ENCODE peak calls at places on chromosomes 11 and 22, in nine cellular contexts. One of them, this sample, is unnamed.

GRCh38 chr11:11027271-11027670 is 169.4 kb upstream of the ZBED5 start:
- DNase-seq in activated CD8-positive, alpha-beta memory T cell treated with anti-CD3 and anti-CD28 coated beads, Interleukin-2, amount 50 U/mL, for 48 hours: no peak
- DNase-seq in GDM1: no peak
- DNase-seq in T-helper 1 cell: no peak
- DNase-seq in iris pigment epithelial cell: peak
- DNase-seq in nucleus accumbens: no peak
- DNase-seq in GM18507: no peak
- DNase-seq in T-cell: no peak
- DNase-seq in astrocyte of the spinal cord: peak
- DNase-seq in this sample: no peak

GRCh38 chr22:43471606-43472135 is 59.9 kb downstream of the MPPED1 start:
- DNase-seq in activated CD8-positive, alpha-beta memory T cell treated with anti-CD3 and anti-CD28 coated beads, Interleukin-2, amount 50 U/mL, for 48 hours: no peak
- DNase-seq in GDM1: no peak
- DNase-seq in T-helper 1 cell: no peak
- DNase-seq in iris pigment epithelial cell: no peak
- DNase-seq in nucleus accumbens: no peak
- DNase-seq in GM18507: no peak
- DNase-seq in T-cell: no peak
- DNase-seq in astrocyte of the spinal cord: no peak
- DNase-seq in this sample: no peak

GRCh38 chr22:46033256-46034200 is 56.6 kb upstream of the WNT7B start:
- DNase-seq in activated CD8-positive, alpha-beta memory T cell treated with anti-CD3 and anti-CD28 coated beads, Interleukin-2, amount 50 U/mL, for 48 hours: peak
- DNase-seq in GDM1: no peak
- DNase-seq in T-helper 1 cell: no peak
- DNase-seq in iris pigment epithelial cell: no peak
- DNase-seq in nucleus accumbens: no peak
- DNase-seq in GM18507: no peak
- DNase-seq in T-cell: no peak
- DNase-seq in astrocyte of the spinal cord: no peak
- DNase-seq in this sample: no peak

GRCh38 chr22:44885806-44886360 is 123.9 kb downstream of the PHF21B start:
- DNase-seq in activated CD8-positive, alpha-beta memory T cell treated with anti-CD3 and anti-CD28 coated beads, Interleukin-2, amount 50 U/mL, for 48 hours: no peak
- DNase-seq in GDM1: no peak
- DNase-seq in T-helper 1 cell: no peak
- DNase-seq in iris pigment epithelial cell: no peak
- DNase-seq in nucleus accumbens: no peak
- DNase-seq in GM18507: no peak
- DNase-seq in T-cell: no peak
- DNase-seq in astrocyte of the spinal cord: no peak
- DNase-seq in this sample: no peak

GRCh38 chr11:115963170-115963569 is 459.0 kb upstream of the CADM1 start:
- DNase-seq in activated CD8-positive, alpha-beta memory T cell treated with anti-CD3 and anti-CD28 coated beads, Interleukin-2, amount 50 U/mL, for 48 hours: no peak
- DNase-seq in GDM1: no peak
- DNase-seq in T-helper 1 cell: no peak
- DNase-seq in iris pigment epithelial cell: no peak
- DNase-seq in nucleus accumbens: no peak
- DNase-seq in GM18507: no peak
- DNase-seq in T-cell: no peak
- DNase-seq in astrocyte of the spinal cord: no peak
- DNase-seq in this sample: no peak

GRCh38 chr22:38716271-38716670 is 10.5 kb downstream of the GTPBP1 start:
- DNase-seq in activated CD8-positive, alpha-beta memory T cell treated with anti-CD3 and anti-CD28 coated beads, Interleukin-2, amount 50 U/mL, for 48 hours: no peak
- DNase-seq in GDM1: no peak
- DNase-seq in T-helper 1 cell: no peak
- DNase-seq in iris pigment epithelial cell: no peak
- DNase-seq in nucleus accumbens: no peak
- DNase-seq in GM18507: no peak
- DNase-seq in T-cell: no peak
- DNase-seq in astrocyte of the spinal cord: no peak
- DNase-seq in this sample: no peak

GRCh38 chr11:117458275-117459120 is 130.8 kb downstream of the CEP164 start:
- DNase-seq in activated CD8-positive, alpha-beta memory T cell treated with anti-CD3 and anti-CD28 coated beads, Interleukin-2, amount 50 U/mL, for 48 hours: no peak
- DNase-seq in GDM1: no peak
- DNase-seq in T-helper 1 cell: no peak
- DNase-seq in iris pigment epithelial cell: no peak
- DNase-seq in nucleus accumbens: no peak
- DNase-seq in GM18507: peak
- DNase-seq in T-cell: no peak
- DNase-seq in astrocyte of the spinal cord: no peak
- DNase-seq in this sample: no peak

GRCh38 chr11:46342237-46342636 is 5.0 kb upstream of the DGKZ start:
- DNase-seq in activated CD8-positive, alpha-beta memory T cell treated with anti-CD3 and anti-CD28 coated beads, Interleukin-2, amount 50 U/mL, for 48 hours: peak
- DNase-seq in GDM1: peak
- DNase-seq in T-helper 1 cell: no peak
- DNase-seq in iris pigment epithelial cell: peak
- DNase-seq in nucleus accumbens: no peak
- DNase-seq in GM18507: no peak
- DNase-seq in T-cell: peak
- DNase-seq in astrocyte of the spinal cord: no peak
- DNase-seq in this sample: peak

GRCh38 chr11:86314636-86315035 is 12.6 kb downstream of the HIKESHI start:
- DNase-seq in activated CD8-positive, alpha-beta memory T cell treated with anti-CD3 and anti-CD28 coated beads, Interleukin-2, amount 50 U/mL, for 48 hours: no peak
- DNase-seq in GDM1: no peak
- DNase-seq in T-helper 1 cell: no peak
- DNase-seq in iris pigment epithelial cell: no peak
- DNase-seq in nucleus accumbens: no peak
- DNase-seq in GM18507: no peak
- DNase-seq in T-cell: no peak
- DNase-seq in astrocyte of the spinal cord: no peak
- DNase-seq in this sample: no peak